ENCODE peak calls at places on chromosomes 12 and 14, in five cellular contexts. One of them, this sample, is unnamed. For H3K36me3, the result is how much of the 10 kb centered on the place peaks cover.

GRCh38 chr14:95891742-95892141 is 15.1 kb downstream of the TUNAR start:
- DNase-seq in suprapubic skin: no peak
- DNase-seq in spleen: no peak
- DNase-seq in HCT116: peak
- DNase-seq in GM23338: no peak
- DNase-seq in this sample: no peak

GRCh38 chr12:75641031-75641780 is 129.8 kb upstream of the KRR1 start:
- DNase-seq in suprapubic skin: no peak
- DNase-seq in spleen: no peak
- DNase-seq in HCT116: peak
- DNase-seq in GM23338: no peak
- DNase-seq in this sample: no peak

GRCh38 chr12:88743946-88744685 is 163.8 kb upstream of the KITLG start:
- DNase-seq in suprapubic skin: no peak
- DNase-seq in spleen: no peak
- DNase-seq in HCT116: no peak
- DNase-seq in GM23338: no peak
- DNase-seq in this sample: no peak

GRCh38 chr14:88535149-88535548 is 19.7 kb downstream of the PTPN21 start:
- DNase-seq in suprapubic skin: no peak
- DNase-seq in spleen: no peak
- DNase-seq in HCT116: no peak
- DNase-seq in GM23338: peak
- DNase-seq in this sample: no peak

GRCh38 chr12:53811606-53812005 is 59.8 kb upstream of the CISTR start:
- DNase-seq in suprapubic skin: no peak
- DNase-seq in spleen: no peak
- DNase-seq in HCT116: no peak
- DNase-seq in GM23338: peak
- DNase-seq in this sample: no peak

GRCh38 chr12:7032990-7033389 is 14.7 kb upstream of the LPCAT3 start:
- DNase-seq in suprapubic skin: no peak
- DNase-seq in spleen: no peak
- DNase-seq in HCT116: no peak
- DNase-seq in GM23338: no peak
- DNase-seq in this sample: no peak

GRCh38 chr14:50773632-50774541 is 57.1 kb downstream of the NIN start:
- DNase-seq in suprapubic skin: no peak
- DNase-seq in spleen: no peak
- DNase-seq in HCT116: no peak
- DNase-seq in GM23338: peak
- DNase-seq in this sample: no peak

GRCh38 chr12:3641428-3641883 is 111.5 kb downstream of the CRACR2A start:
- DNase-seq in suprapubic skin: no peak
- DNase-seq in spleen: no peak
- DNase-seq in HCT116: no peak
- DNase-seq in GM23338: no peak
- DNase-seq in this sample: no peak

GRCh38 chr12:23895792-23896218 is 53.7 kb downstream of the SOX5 start:
- DNase-seq in suprapubic skin: no peak
- DNase-seq in spleen: no peak
- DNase-seq in HCT116: no peak
- DNase-seq in GM23338: peak
- DNase-seq in this sample: no peak

GRCh38 chr14:75941030-75941429 is 40.8 kb downstream of the TGFB3 start:
- DNase-seq in suprapubic skin: no peak
- DNase-seq in spleen: no peak
- DNase-seq in HCT116: no peak
- DNase-seq in GM23338: no peak
- DNase-seq in this sample: no peak

GRCh38 chr12:83818888-83819287 is 1093.7 kb downstream of the SLC6A15 start:
- DNase-seq in suprapubic skin: no peak
- DNase-seq in spleen: no peak
- DNase-seq in HCT116: no peak
- DNase-seq in GM23338: no peak
- DNase-seq in this sample: no peak

GRCh38 chr14:67557118-67557517 is 24.0 kb downstream of the PLEKHH1 start:
- DNase-seq in suprapubic skin: no peak
- DNase-seq in spleen: no peak
- DNase-seq in HCT116: no peak
- DNase-seq in GM23338: peak
- DNase-seq in this sample: no peak

GRCh38 chr14:94081386-94081820 is 293 bp downstream of the IFI27L1 start:
- DNase-seq in suprapubic skin: no peak
- DNase-seq in spleen: no peak
- DNase-seq in HCT116: no peak
- DNase-seq in GM23338: no peak
- DNase-seq in this sample: no peak

GRCh38 chr12:71541583-71541982 is 102.0 kb downstream of the LGR5 start:
- DNase-seq in suprapubic skin: no peak
- DNase-seq in spleen: no peak
- DNase-seq in HCT116: no peak
- DNase-seq in GM23338: no peak
- DNase-seq in this sample: no peak

GRCh38 chr14:23528555-23528954 is 23.0 kb downstream of the ZFHX2 start:
- DNase-seq in suprapubic skin: no peak
- DNase-seq in spleen: peak
- DNase-seq in HCT116: no peak
- DNase-seq in GM23338: peak
- DNase-seq in this sample: no peak

DNA sequence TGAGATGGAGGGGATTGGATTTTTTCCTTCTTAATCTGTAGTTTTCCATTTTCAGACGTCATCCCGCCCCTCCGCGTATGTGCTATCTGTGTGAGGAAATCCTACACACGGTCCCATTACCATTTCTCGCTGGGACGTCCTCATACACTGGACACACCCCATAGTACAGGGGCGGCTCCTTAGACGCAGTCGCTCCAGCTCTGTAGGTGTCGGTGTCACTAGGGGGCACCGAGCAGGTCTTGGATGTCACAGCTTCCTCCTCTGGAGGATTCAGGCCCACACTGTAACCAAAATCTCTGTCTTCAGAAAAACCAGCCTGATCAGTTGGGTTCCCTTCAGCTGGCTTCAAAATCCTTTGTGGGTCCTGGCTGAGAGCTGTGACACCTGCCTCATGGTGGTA is 7.1 kb downstream of the ANKLE2 start:
- DNase-seq in suprapubic skin: no peak
- DNase-seq in spleen: no peak
- DNase-seq in HCT116: peak
- DNase-seq in GM23338: peak
- DNase-seq in this sample: no peak
- TF ChIP-seq CTCF in suprapubic skin: no peak
- TF ChIP-seq CTCF in spleen: no peak
- TF ChIP-seq CTCF in HCT116: peak
- TF ChIP-seq CTCF in GM23338: no peak
- TF ChIP-seq CTCF in this sample: no peak

GRCh38 chr14:103578401-103579075 is 15.8 kb downstream of the COA8 start:
- DNase-seq in suprapubic skin: no peak
- DNase-seq in spleen: no peak
- DNase-seq in HCT116: no peak
- DNase-seq in GM23338: no peak
- DNase-seq in this sample: no peak

GRCh38 chr14:103576371-103577024 is 13.7 kb downstream of the COA8 start:
- DNase-seq in suprapubic skin: peak
- DNase-seq in spleen: peak
- DNase-seq in HCT116: peak
- DNase-seq in GM23338: peak
- DNase-seq in this sample: no peak

GRCh38 chr14:103584326-103584915 is 21.7 kb downstream of the COA8 start:
- DNase-seq in suprapubic skin: no peak
- DNase-seq in spleen: no peak
- DNase-seq in HCT116: no peak
- DNase-seq in GM23338: no peak
- DNase-seq in this sample: no peak

GRCh38 chr14:103581206-103581605 is 18.4 kb downstream of the COA8 start:
- DNase-seq in suprapubic skin: no peak
- DNase-seq in spleen: no peak
- DNase-seq in HCT116: no peak
- DNase-seq in GM23338: no peak
- DNase-seq in this sample: no peak

GRCh38 chr14:103581954-103582703 is 19.4 kb downstream of the COA8 start:
- DNase-seq in suprapubic skin: peak
- DNase-seq in spleen: no peak
- DNase-seq in HCT116: no peak
- DNase-seq in GM23338: peak
- DNase-seq in this sample: no peak
- TF ChIP-seq POLR2AphosphoS5 in suprapubic skin: peak
- TF ChIP-seq POLR2AphosphoS5 in spleen: no peak
- TF ChIP-seq POLR2AphosphoS5 in HCT116: no peak
- TF ChIP-seq POLR2AphosphoS5 in GM23338: no peak
- TF ChIP-seq POLR2AphosphoS5 in this sample: peak

GRCh38 chr12:56351325-56351724 is 8.6 kb downstream of the STAT2 start:
- DNase-seq in suprapubic skin: no peak
- DNase-seq in spleen: no peak
- DNase-seq in HCT116: no peak
- DNase-seq in GM23338: no peak
- DNase-seq in this sample: no peak

GRCh38 chr12:56346663-56347062 is 8.0 kb downstream of the IL23A start:
- DNase-seq in suprapubic skin: no peak
- DNase-seq in spleen: peak
- DNase-seq in HCT116: no peak
- DNase-seq in GM23338: peak
- DNase-seq in this sample: no peak

GRCh38 chr12:56350662-56351061 is 9.2 kb downstream of the STAT2 start:
- DNase-seq in suprapubic skin: no peak
- DNase-seq in spleen: peak
- DNase-seq in HCT116: no peak
- DNase-seq in GM23338: no peak
- DNase-seq in this sample: no peak

DNA sequence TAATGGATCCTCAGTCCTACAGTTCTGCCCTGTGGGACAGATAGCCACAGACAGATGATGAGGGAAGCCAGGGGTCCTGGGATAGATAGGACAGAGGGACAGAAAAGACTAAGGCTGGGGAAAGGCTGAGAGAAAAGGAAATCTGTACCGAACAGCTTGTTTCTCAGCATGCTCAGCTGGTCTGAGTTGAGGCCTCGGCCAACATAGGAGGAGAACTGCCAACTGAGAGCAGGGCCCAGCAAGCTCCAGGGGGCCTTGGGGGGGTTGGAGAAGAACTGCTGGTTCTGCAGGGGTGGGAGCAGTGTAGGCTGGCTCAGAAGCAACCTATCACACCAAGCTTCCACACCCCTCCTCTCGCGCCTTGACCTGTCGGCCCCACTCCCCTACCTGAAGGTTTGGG is 10.1 kb downstream of the IL23A start:
- DNase-seq in suprapubic skin: no peak
- DNase-seq in spleen: peak
- DNase-seq in HCT116: no peak
- DNase-seq in GM23338: no peak
- DNase-seq in this sample: no peak
- H3K36me3 ChIP-seq in suprapubic skin: half or more
- H3K36me3 ChIP-seq in spleen: half or more
- H3K36me3 ChIP-seq in HCT116: under half
- H3K36me3 ChIP-seq in GM23338: under half
- H3K36me3 ChIP-seq in this sample: under half

GRCh38 chr12:52689239-52689638 is 9.0 kb upstream of the KRT1 start:
- DNase-seq in suprapubic skin: no peak
- DNase-seq in spleen: no peak
- DNase-seq in HCT116: no peak
- DNase-seq in GM23338: no peak
- DNase-seq in this sample: no peak
- TF ChIP-seq CTCF in suprapubic skin: no peak
- TF ChIP-seq CTCF in spleen: no peak
- TF ChIP-seq CTCF in HCT116: no peak
- TF ChIP-seq CTCF in GM23338: no peak
- TF ChIP-seq CTCF in this sample: no peak

This sample was measured in vagina.